ENCODE peak calls at places on chromosome 22, in four cellular contexts. One of them, this sample, is unnamed. For H3K27me3, the result is how much of the 10 kb centered on the place peaks cover.

GRCh38 chr22:23698094-23698493 is 7.3 kb downstream of the RGL4 start:
- DNase-seq in WERI-Rb-1: no peak
- DNase-seq in AG04450: no peak
- DNase-seq in left ventricle myocardium inferior: no peak
- DNase-seq in this sample: no peak

GRCh38 chr22:28017859-28018258 is 98.8 kb upstream of the PITPNB start:
- DNase-seq in left ventricle myocardium inferior: peak
- DNase-seq in AG04450: no peak
- DNase-seq in WERI-Rb-1: no peak
- DNase-seq in this sample: peak

GRCh38 chr22:43152001-43152354 is 619 bp downstream of the TSPO start:
- DNase-seq in left ventricle myocardium inferior: no peak
- DNase-seq in WERI-Rb-1: no peak
- DNase-seq in AG04450: no peak
- DNase-seq in this sample: no peak

GRCh38 chr22:30234786-30235470 is 11.6 kb downstream of the LIF start:
- DNase-seq in left ventricle myocardium inferior: no peak
- DNase-seq in WERI-Rb-1: peak
- DNase-seq in AG04450: peak
- DNase-seq in this sample: no peak

GRCh38 chr22:49331878-49332277 is 495.8 kb downstream of the BRD1 start:
- DNase-seq in AG04450: no peak
- DNase-seq in WERI-Rb-1: no peak
- DNase-seq in left ventricle myocardium inferior: no peak
- DNase-seq in this sample: no peak

GRCh38 chr22:48746789-48747425 is 1080.8 kb downstream of the BRD1 start:
- DNase-seq in WERI-Rb-1: no peak
- DNase-seq in AG04450: no peak
- DNase-seq in left ventricle myocardium inferior: no peak
- DNase-seq in this sample: peak

GRCh38 chr22:48729499-48730171 is 1098.0 kb downstream of the BRD1 start:
- DNase-seq in WERI-Rb-1: no peak
- DNase-seq in AG04450: no peak
- DNase-seq in left ventricle myocardium inferior: peak
- DNase-seq in this sample: no peak

GRCh38 chr22:17213976-17214375 is 5.3 kb downstream of the ADA2 start:
- DNase-seq in AG04450: no peak
- DNase-seq in left ventricle myocardium inferior: peak
- DNase-seq in WERI-Rb-1: peak
- DNase-seq in this sample: no peak

GRCh38 chr22:19419464-19420178 is 11.9 kb downstream of the HIRA start:
- DNase-seq in AG04450: no peak
- DNase-seq in WERI-Rb-1: no peak
- DNase-seq in left ventricle myocardium inferior: no peak
- DNase-seq in this sample: no peak

GRCh38 chr22:24141586-24141985 is 39.7 kb upstream of the SUSD2 start:
- DNase-seq in WERI-Rb-1: no peak
- DNase-seq in AG04450: no peak
- DNase-seq in left ventricle myocardium inferior: no peak
- DNase-seq in this sample: no peak

GRCh38 chr22:29172216-29172615 is 33.5 kb upstream of the EMID1 start:
- DNase-seq in WERI-Rb-1: no peak
- DNase-seq in left ventricle myocardium inferior: no peak
- DNase-seq in AG04450: no peak
- DNase-seq in this sample: peak

GRCh38 chr22:29330753-29331152 is 15.3 kb upstream of the RASL10A start:
- DNase-seq in AG04450: no peak
- DNase-seq in WERI-Rb-1: no peak
- DNase-seq in left ventricle myocardium inferior: no peak
- DNase-seq in this sample: no peak

GRCh38 chr22:19809741-19810140 is 44.9 kb downstream of the GNB1L start:
- DNase-seq in left ventricle myocardium inferior: no peak
- DNase-seq in AG04450: no peak
- DNase-seq in WERI-Rb-1: no peak
- DNase-seq in this sample: no peak

GRCh38 chr22:17830041-17830961 is 56.0 kb upstream of the BID start:
- DNase-seq in left ventricle myocardium inferior: peak
- DNase-seq in WERI-Rb-1: peak
- DNase-seq in AG04450: peak
- DNase-seq in this sample: peak

GRCh38 chr22:25475554-25476022 is 88.9 kb upstream of the GRK3 start:
- DNase-seq in WERI-Rb-1: no peak
- DNase-seq in left ventricle myocardium inferior: no peak
- DNase-seq in AG04450: no peak
- DNase-seq in this sample: no peak

GRCh38 chr22:30205281-30206115 is 41.1 kb downstream of the LIF start:
- DNase-seq in left ventricle myocardium inferior: peak
- DNase-seq in AG04450: peak
- DNase-seq in WERI-Rb-1: peak
- DNase-seq in this sample: peak

GRCh38 chr22:23537421-23537820 is 42.7 kb downstream of the IGLL1 start:
- DNase-seq in WERI-Rb-1: peak
- DNase-seq in left ventricle myocardium inferior: no peak
- DNase-seq in AG04450: no peak
- DNase-seq in this sample: no peak

GRCh38 chr22:45893516-45893915 is 83.4 kb downstream of the WNT7B start:
- DNase-seq in WERI-Rb-1: no peak
- DNase-seq in AG04450: peak
- DNase-seq in left ventricle myocardium inferior: peak
- DNase-seq in this sample: no peak
- H3K27me3 ChIP-seq in WERI-Rb-1: half or more
- H3K27me3 ChIP-seq in AG04450: under half
- H3K27me3 ChIP-seq in left ventricle myocardium inferior: half or more
- H3K27me3 ChIP-seq in this sample: under half

GRCh38 chr22:45007946-45008852 is 1.6 kb downstream of the PHF21B start:
- DNase-seq in AG04450: no peak
- DNase-seq in left ventricle myocardium inferior: no peak
- DNase-seq in WERI-Rb-1: peak
- DNase-seq in this sample: no peak

GRCh38 chr22:45008853-45009751 is 703 bp downstream of the PHF21B start:
- DNase-seq in AG04450: no peak
- DNase-seq in WERI-Rb-1: peak
- DNase-seq in left ventricle myocardium inferior: no peak
- DNase-seq in this sample: no peak

GRCh38 chr22:45006873-45007246 is 2.9 kb downstream of the PHF21B start:
- DNase-seq in left ventricle myocardium inferior: peak
- DNase-seq in AG04450: no peak
- DNase-seq in WERI-Rb-1: peak
- DNase-seq in this sample: no peak

GRCh38 chr22:45006101-45006872 is 3.5 kb downstream of the PHF21B start:
- DNase-seq in WERI-Rb-1: no peak
- DNase-seq in AG04450: no peak
- DNase-seq in left ventricle myocardium inferior: no peak
- DNase-seq in this sample: no peak

GRCh38 chr22:45007247-45007945 is 2.4 kb downstream of the PHF21B start:
- DNase-seq in AG04450: no peak
- DNase-seq in left ventricle myocardium inferior: no peak
- DNase-seq in WERI-Rb-1: peak
- DNase-seq in this sample: no peak
- H3K27me3 ChIP-seq in AG04450: half or more
- H3K27me3 ChIP-seq in left ventricle myocardium inferior: half or more
- H3K27me3 ChIP-seq in WERI-Rb-1: under half
- H3K27me3 ChIP-seq in this sample: under half

GRCh38 chr22:37177755-37178154 is 10.3 kb downstream of the C1QTNF6 start:
- DNase-seq in AG04450: no peak
- DNase-seq in left ventricle myocardium inferior: no peak
- DNase-seq in WERI-Rb-1: no peak
- DNase-seq in this sample: no peak
- H3K27me3 ChIP-seq in AG04450: under half
- H3K27me3 ChIP-seq in left ventricle myocardium inferior: under half
- H3K27me3 ChIP-seq in WERI-Rb-1: under half
- H3K27me3 ChIP-seq in this sample: under half

DNA sequence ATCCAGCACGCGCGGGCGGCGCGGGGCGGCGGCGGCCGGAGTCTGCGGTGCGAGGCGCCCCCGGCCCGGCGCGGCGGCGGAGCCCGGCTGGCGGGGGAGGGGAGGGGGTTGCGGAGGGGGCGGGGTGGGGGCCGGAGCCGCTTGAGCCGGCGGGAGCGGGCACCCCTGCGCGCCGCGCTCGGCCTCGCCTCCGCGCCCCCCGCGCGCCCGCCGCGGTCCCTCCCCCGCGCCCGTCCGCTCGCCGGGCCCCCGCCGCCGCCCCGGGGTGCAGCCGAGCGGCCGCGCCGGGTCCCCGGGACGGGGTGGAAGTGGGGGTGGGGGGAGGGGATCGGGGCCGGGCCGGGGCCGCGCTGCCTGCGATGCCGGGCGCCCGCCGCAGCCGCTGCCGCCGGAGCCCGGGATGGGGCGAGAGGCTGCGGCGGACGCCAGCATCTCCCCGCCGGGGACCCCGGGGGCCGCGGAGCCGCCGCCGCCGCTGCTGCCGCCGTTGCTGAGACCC is 284 bp downstream of the MGAT3 start:
- DNase-seq in left ventricle myocardium inferior: no peak
- DNase-seq in WERI-Rb-1: no peak
- DNase-seq in AG04450: no peak
- DNase-seq in this sample: no peak
- H3K27me3 ChIP-seq in left ventricle myocardium inferior: under half
- H3K27me3 ChIP-seq in WERI-Rb-1: under half
- H3K27me3 ChIP-seq in AG04450: half or more
- H3K27me3 ChIP-seq in this sample: half or more

GRCh38 chr22:22002526-22003055 is 20.0 kb upstream of the TOP3B start:
- DNase-seq in AG04450: no peak
- DNase-seq in WERI-Rb-1: no peak
- DNase-seq in left ventricle myocardium inferior: no peak
- DNase-seq in this sample: no peak

GRCh38 chr22:22005945-22006595 is 23.5 kb upstream of the TOP3B start:
- DNase-seq in left ventricle myocardium inferior: no peak
- DNase-seq in WERI-Rb-1: no peak
- DNase-seq in AG04450: no peak
- DNase-seq in this sample: no peak

GRCh38 chr22:22006596-22006990 is 24.0 kb upstream of the TOP3B start:
- DNase-seq in left ventricle myocardium inferior: no peak
- DNase-seq in AG04450: no peak
- DNase-seq in WERI-Rb-1: no peak
- DNase-seq in this sample: no peak

GRCh38 chr22:22001664-22002525 is 19.3 kb upstream of the TOP3B start:
- DNase-seq in AG04450: no peak
- DNase-seq in left ventricle myocardium inferior: no peak
- DNase-seq in WERI-Rb-1: no peak
- DNase-seq in this sample: no peak

GRCh38 chr22:22003233-22003632 is 20.6 kb upstream of the TOP3B start:
- DNase-seq in left ventricle myocardium inferior: no peak
- DNase-seq in WERI-Rb-1: no peak
- DNase-seq in AG04450: no peak
- DNase-seq in this sample: no peak
- H3K27me3 ChIP-seq in left ventricle myocardium inferior: under half
- H3K27me3 ChIP-seq in WERI-Rb-1: under half
- H3K27me3 ChIP-seq in AG04450: under half
- H3K27me3 ChIP-seq in this sample: under half

GRCh38 chr22:50529416-50530279 is at the start of gene TYMP:
- DNase-seq in left ventricle myocardium inferior: peak
- DNase-seq in AG04450: no peak
- DNase-seq in WERI-Rb-1: no peak
- DNase-seq in this sample: peak

GRCh38 chr22:50532353-50532700 is 2.5 kb upstream of the TYMP start:
- DNase-seq in WERI-Rb-1: peak
- DNase-seq in AG04450: no peak
- DNase-seq in left ventricle myocardium inferior: no peak
- DNase-seq in this sample: no peak

GRCh38 chr22:50530280-50530856 is 556 bp upstream of the TYMP start:
- DNase-seq in AG04450: no peak
- DNase-seq in left ventricle myocardium inferior: peak
- DNase-seq in WERI-Rb-1: no peak
- DNase-seq in this sample: peak

GRCh38 chr22:50531546-50532352 is 1.9 kb upstream of the TYMP start:
- DNase-seq in AG04450: no peak
- DNase-seq in left ventricle myocardium inferior: peak
- DNase-seq in WERI-Rb-1: peak
- DNase-seq in this sample: peak

DNA sequence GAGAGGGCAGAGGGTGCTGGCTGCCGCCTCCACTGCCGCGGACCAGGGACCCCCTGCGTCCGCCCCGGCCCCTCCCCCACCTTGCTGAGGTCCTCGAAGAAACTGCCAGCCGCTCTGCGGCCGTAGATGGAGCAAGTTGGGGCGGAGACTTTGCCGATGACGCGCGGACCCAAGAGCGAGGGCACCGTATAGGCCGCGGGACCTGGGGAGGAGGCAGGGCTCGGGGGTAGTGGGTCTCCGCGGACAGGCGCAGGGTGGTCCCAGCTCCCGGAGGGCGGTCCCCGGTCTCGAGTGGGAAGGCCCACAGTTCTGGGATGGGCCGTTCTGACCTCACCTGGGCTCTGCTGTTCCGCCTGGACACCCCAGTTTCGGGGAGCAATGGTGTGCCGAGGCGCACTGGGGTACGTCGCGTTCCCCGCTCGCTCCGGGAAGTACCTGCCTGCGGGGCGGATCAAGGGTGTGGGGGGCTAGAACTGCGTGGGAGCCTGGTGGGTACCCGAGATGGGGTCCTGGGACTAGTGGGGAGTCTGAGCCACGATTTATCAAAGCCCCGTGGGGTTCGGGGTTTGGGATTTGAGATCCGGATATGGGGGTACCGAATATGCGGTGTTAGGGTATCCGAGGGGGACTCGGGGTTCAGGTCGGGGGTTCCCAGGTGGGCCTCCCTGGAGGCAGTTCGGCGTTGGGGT is 1.2 kb upstream of the TYMP start:
- DNase-seq in left ventricle myocardium inferior: peak
- DNase-seq in WERI-Rb-1: no peak
- DNase-seq in AG04450: no peak
- DNase-seq in this sample: peak
- H3K27me3 ChIP-seq in left ventricle myocardium inferior: half or more
- H3K27me3 ChIP-seq in WERI-Rb-1: under half
- H3K27me3 ChIP-seq in AG04450: under half
- H3K27me3 ChIP-seq in this sample: half or more

DNA sequence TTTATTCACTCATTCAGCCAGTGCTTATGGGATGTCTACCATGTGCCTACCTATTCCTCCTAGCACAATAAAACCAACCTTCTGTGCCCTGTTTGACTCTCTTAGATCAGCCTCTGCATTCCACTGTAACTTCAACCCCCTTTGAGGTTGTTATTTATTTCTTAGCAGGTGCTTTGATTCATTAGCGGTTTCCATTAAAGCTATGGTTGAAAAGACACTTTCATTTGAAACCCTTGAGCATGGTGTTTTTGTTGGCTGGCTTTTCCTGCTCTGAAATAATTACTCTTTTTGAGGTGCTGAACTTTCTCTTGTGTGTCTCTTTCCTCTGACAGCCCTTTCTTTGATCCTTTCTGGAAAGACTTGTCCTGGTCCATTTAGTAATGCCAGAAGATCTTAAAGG is 570.6 kb upstream of the LARGE1 start:
- DNase-seq in WERI-Rb-1: no peak
- DNase-seq in AG04450: no peak
- DNase-seq in left ventricle myocardium inferior: no peak
- DNase-seq in this sample: no peak
- H3K27me3 ChIP-seq in WERI-Rb-1: under half
- H3K27me3 ChIP-seq in AG04450: under half
- H3K27me3 ChIP-seq in left ventricle myocardium inferior: under half
- H3K27me3 ChIP-seq in this sample: under half